ENCODE peak calls at places on chromosomes 6 and 20, in eight cellular contexts. One of them, this sample, is unnamed.

GRCh38 chr6:36419295-36419694 is 23.4 kb downstream of the PXT1 start:
- DNase-seq in GM12878: no peak
- DNase-seq in A673: no peak
- DNase-seq in CD4-positive, alpha-beta T cell: no peak
- DNase-seq in lower lobe of right lung: no peak
- DNase-seq in effector memory CD4-positive, alpha-beta T cell: no peak
- DNase-seq in left ventricle myocardium inferior: no peak
- DNase-seq in kidney: no peak
- DNase-seq in this sample: no peak

GRCh38 chr6:42394881-42395620 is 56.7 kb downstream of the TRERF1 start:
- DNase-seq in GM12878: no peak
- DNase-seq in A673: no peak
- DNase-seq in CD4-positive, alpha-beta T cell: no peak
- DNase-seq in lower lobe of right lung: no peak
- DNase-seq in effector memory CD4-positive, alpha-beta T cell: no peak
- DNase-seq in left ventricle myocardium inferior: no peak
- DNase-seq in kidney: no peak
- DNase-seq in this sample: no peak

GRCh38 chr6:135018961-135019360 is 35.7 kb downstream of the HBS1L start:
- DNase-seq in GM12878: no peak
- DNase-seq in A673: no peak
- DNase-seq in CD4-positive, alpha-beta T cell: no peak
- DNase-seq in lower lobe of right lung: no peak
- DNase-seq in effector memory CD4-positive, alpha-beta T cell: no peak
- DNase-seq in left ventricle myocardium inferior: no peak
- DNase-seq in kidney: no peak
- DNase-seq in this sample: no peak

GRCh38 chr20:3239026-3239866 is at the start of gene SLC4A11:
- DNase-seq in GM12878: no peak
- DNase-seq in A673: peak; percentile 61
- DNase-seq in CD4-positive, alpha-beta T cell: no peak
- DNase-seq in lower lobe of right lung: peak; percentile 87
- DNase-seq in effector memory CD4-positive, alpha-beta T cell: peak; percentile 11
- DNase-seq in left ventricle myocardium inferior: peak; percentile 71
- DNase-seq in kidney: peak; percentile 89
- DNase-seq in this sample: no peak

GRCh38 chr6:71012871-71013456 is 56.1 kb upstream of the B3GAT2 start:
- DNase-seq in GM12878: peak; percentile 12
- DNase-seq in A673: peak; percentile 70
- DNase-seq in CD4-positive, alpha-beta T cell: no peak
- DNase-seq in lower lobe of right lung: no peak
- DNase-seq in effector memory CD4-positive, alpha-beta T cell: peak; percentile 3
- DNase-seq in left ventricle myocardium inferior: no peak
- DNase-seq in kidney: no peak
- DNase-seq in this sample: no peak

GRCh38 chr20:41837669-41838224 is 219.6 kb upstream of the CHD6 start:
- DNase-seq in GM12878: no peak
- DNase-seq in A673: no peak
- DNase-seq in CD4-positive, alpha-beta T cell: no peak
- DNase-seq in lower lobe of right lung: no peak
- DNase-seq in effector memory CD4-positive, alpha-beta T cell: no peak
- DNase-seq in left ventricle myocardium inferior: no peak
- DNase-seq in kidney: no peak
- DNase-seq in this sample: no peak

GRCh38 chr20:52539891-52540290 is 348.3 kb upstream of the ZFP64 start:
- DNase-seq in GM12878: no peak
- DNase-seq in A673: peak; percentile 32
- DNase-seq in CD4-positive, alpha-beta T cell: no peak
- DNase-seq in lower lobe of right lung: no peak
- DNase-seq in effector memory CD4-positive, alpha-beta T cell: no peak
- DNase-seq in left ventricle myocardium inferior: no peak
- DNase-seq in kidney: no peak
- DNase-seq in this sample: no peak

GRCh38 chr20:57389695-57390603 is 1.2 kb upstream of the RBM38 start:
- DNase-seq in GM12878: no peak
- DNase-seq in A673: no peak
- DNase-seq in CD4-positive, alpha-beta T cell: peak; percentile 38
- DNase-seq in lower lobe of right lung: peak; percentile 57
- DNase-seq in effector memory CD4-positive, alpha-beta T cell: peak; percentile 69
- DNase-seq in left ventricle myocardium inferior: no peak
- DNase-seq in kidney: peak; percentile 84
- DNase-seq in this sample: no peak

GRCh38 chr20:3011752-3012151 is 31.7 kb upstream of the GNRH2 start:
- DNase-seq in GM12878: no peak
- DNase-seq in A673: no peak
- DNase-seq in CD4-positive, alpha-beta T cell: no peak
- DNase-seq in lower lobe of right lung: no peak
- DNase-seq in effector memory CD4-positive, alpha-beta T cell: no peak
- DNase-seq in left ventricle myocardium inferior: no peak
- DNase-seq in kidney: no peak
- DNase-seq in this sample: no peak

GRCh38 chr20:373171-373890 is 7.2 kb upstream of the TRIB3 start:
- DNase-seq in GM12878: no peak
- DNase-seq in A673: peak; percentile 74
- DNase-seq in CD4-positive, alpha-beta T cell: no peak
- DNase-seq in lower lobe of right lung: peak; percentile 67
- DNase-seq in effector memory CD4-positive, alpha-beta T cell: no peak
- DNase-seq in left ventricle myocardium inferior: no peak
- DNase-seq in kidney: peak; percentile 76
- DNase-seq in this sample: no peak

DNA sequence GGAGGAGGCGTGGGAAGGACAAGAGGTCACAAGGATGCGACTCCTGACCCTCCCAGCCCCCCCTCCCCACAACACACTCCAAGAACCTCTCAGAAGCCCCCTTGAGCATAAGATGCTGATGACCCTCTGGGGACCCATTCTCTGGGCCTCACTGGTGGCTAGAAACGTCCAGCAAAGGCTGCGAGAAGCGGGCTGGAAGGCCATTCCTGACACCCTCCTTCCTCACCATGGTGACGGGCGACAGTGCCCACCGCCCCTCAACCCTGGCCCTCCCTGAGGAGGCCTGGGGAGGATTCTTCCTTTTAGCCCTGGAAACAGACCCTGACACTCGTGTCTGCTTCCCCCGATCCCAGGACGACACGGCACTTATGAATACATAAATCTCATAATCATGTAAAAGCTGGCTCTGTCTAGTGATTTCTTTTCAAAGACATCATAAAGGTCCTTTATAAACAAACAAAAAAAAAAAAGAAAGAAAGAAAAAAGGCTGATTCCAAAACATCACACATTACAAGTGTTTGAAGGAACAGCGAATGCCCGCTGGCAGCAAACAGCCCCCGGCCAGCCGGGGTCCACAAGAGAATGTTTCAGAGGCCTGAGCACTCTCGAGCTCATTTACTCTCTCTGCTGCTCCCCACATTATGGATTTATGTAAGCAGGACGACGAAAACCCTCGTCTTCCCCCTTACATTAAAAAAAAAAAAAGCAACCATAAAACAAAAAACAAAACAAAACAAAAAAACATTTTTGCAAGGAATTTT is 40.7 kb downstream of the PREX1 start:
- DNase-seq in GM12878: no peak
- DNase-seq in A673: no peak
- DNase-seq in CD4-positive, alpha-beta T cell: no peak
- DNase-seq in lower lobe of right lung: no peak
- DNase-seq in effector memory CD4-positive, alpha-beta T cell: no peak
- DNase-seq in left ventricle myocardium inferior: no peak
- DNase-seq in kidney: no peak
- DNase-seq in this sample: no peak
- H3K27ac ChIP-seq in GM12878: peak overlapping the region; percentile 95
- H3K27ac ChIP-seq in A673: peak overlapping the region; percentile 54
- H3K27ac ChIP-seq in CD4-positive, alpha-beta T cell: no peak overlapping the region
- H3K27ac ChIP-seq in lower lobe of right lung: no peak overlapping the region
- H3K27ac ChIP-seq in effector memory CD4-positive, alpha-beta T cell: no peak overlapping the region
- H3K27ac ChIP-seq in left ventricle myocardium inferior: no peak overlapping the region
- H3K27ac ChIP-seq in kidney: no peak overlapping the region
- H3K27ac ChIP-seq in this sample: peak overlapping the region; percentile 37

DNA sequence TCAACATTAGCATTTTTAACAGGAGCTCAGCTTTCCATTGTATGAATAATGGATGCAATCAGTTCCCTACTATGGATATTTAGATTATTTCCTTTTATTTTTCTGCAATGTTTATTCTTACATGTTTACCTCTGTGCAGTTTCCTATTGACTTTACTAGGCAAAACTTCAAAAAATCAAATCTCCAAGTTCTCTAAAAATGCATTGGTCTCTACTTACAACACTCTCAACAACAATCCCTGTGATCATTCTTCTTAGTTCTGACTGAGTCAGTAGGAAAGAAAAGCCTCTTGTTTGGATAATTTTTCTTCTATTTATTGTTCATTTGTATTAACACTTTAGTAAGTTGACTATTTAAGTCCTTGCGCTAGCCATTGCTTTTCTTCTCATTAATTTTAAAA is 126.1 kb downstream of the KIF13A start:
- DNase-seq in GM12878: no peak
- DNase-seq in A673: no peak
- DNase-seq in CD4-positive, alpha-beta T cell: no peak
- DNase-seq in lower lobe of right lung: no peak
- DNase-seq in effector memory CD4-positive, alpha-beta T cell: no peak
- DNase-seq in left ventricle myocardium inferior: no peak
- DNase-seq in kidney: no peak
- DNase-seq in this sample: no peak
- H3K27ac ChIP-seq in GM12878: no peak overlapping the region
- H3K27ac ChIP-seq in A673: no peak overlapping the region
- H3K27ac ChIP-seq in CD4-positive, alpha-beta T cell: no peak overlapping the region
- H3K27ac ChIP-seq in lower lobe of right lung: no peak overlapping the region
- H3K27ac ChIP-seq in effector memory CD4-positive, alpha-beta T cell: no peak overlapping the region
- H3K27ac ChIP-seq in left ventricle myocardium inferior: no peak overlapping the region
- H3K27ac ChIP-seq in kidney: no peak overlapping the region
- H3K27ac ChIP-seq in this sample: peak overlapping the region; percentile 62

GRCh38 chr20:32535316-32535952 is 49.7 kb downstream of the NOL4L start:
- DNase-seq in GM12878: no peak
- DNase-seq in A673: no peak
- DNase-seq in CD4-positive, alpha-beta T cell: no peak
- DNase-seq in lower lobe of right lung: peak; percentile 15
- DNase-seq in effector memory CD4-positive, alpha-beta T cell: no peak
- DNase-seq in left ventricle myocardium inferior: no peak
- DNase-seq in kidney: no peak
- DNase-seq in this sample: no peak

GRCh38 chr20:32534661-32535240 is 50.4 kb downstream of the NOL4L start:
- DNase-seq in GM12878: no peak
- DNase-seq in A673: no peak
- DNase-seq in CD4-positive, alpha-beta T cell: peak; percentile 64
- DNase-seq in lower lobe of right lung: peak; percentile 26
- DNase-seq in effector memory CD4-positive, alpha-beta T cell: peak; percentile 53
- DNase-seq in left ventricle myocardium inferior: no peak
- DNase-seq in kidney: no peak
- DNase-seq in this sample: no peak

GRCh38 chr20:32537657-32538525 is 47.2 kb downstream of the NOL4L start:
- DNase-seq in GM12878: no peak
- DNase-seq in A673: no peak
- DNase-seq in CD4-positive, alpha-beta T cell: no peak
- DNase-seq in lower lobe of right lung: no peak
- DNase-seq in effector memory CD4-positive, alpha-beta T cell: no peak
- DNase-seq in left ventricle myocardium inferior: no peak
- DNase-seq in kidney: no peak
- DNase-seq in this sample: no peak

GRCh38 chr20:32536861-32537656 is 48.1 kb downstream of the NOL4L start:
- DNase-seq in GM12878: no peak
- DNase-seq in A673: no peak
- DNase-seq in CD4-positive, alpha-beta T cell: peak; percentile 67
- DNase-seq in lower lobe of right lung: peak; percentile 68
- DNase-seq in effector memory CD4-positive, alpha-beta T cell: peak; percentile 61
- DNase-seq in left ventricle myocardium inferior: no peak
- DNase-seq in kidney: peak; percentile 89
- DNase-seq in this sample: no peak

DNA sequence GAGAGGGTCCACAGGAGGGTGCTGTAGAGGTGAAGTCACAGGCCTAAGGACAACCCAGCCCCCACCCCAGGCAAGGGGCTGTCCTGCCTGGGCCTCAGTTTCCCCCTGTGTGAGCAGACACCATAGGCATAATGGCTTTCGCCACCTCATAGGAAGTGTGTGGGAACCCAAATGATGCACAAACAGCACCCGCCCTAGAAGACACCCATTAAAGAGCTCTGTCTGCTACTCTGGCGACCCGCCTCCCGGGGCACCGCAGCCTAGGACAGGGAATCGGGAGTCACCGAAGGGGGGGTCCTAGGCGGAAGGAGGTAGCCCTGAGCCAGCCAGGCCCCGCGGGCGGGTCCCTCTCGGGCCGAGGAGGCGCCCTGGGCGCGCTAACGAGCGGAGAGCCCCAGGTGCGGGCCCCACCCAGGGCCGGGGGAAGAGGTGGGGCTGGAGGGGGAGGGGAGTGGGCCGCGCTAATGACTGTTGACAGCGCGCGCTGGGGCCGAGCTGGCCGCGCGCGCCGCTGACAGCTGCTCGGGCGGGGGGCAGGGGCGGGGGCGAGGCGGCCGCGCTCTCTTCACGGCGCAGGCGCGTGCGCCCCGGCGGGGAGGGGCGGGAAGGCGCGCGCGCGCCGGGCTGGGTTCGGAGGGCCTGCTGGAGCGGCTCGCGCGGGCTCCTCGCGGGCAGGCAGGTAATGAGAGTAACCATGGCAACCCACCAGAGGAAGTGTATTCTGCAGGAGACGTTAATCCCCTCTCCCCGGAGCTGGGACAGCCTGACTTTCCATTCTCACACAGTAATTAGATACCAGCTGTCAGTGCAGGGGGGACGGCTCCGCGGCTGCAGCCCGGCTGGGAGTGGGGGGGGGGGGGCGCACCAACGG is 48.9 kb downstream of the NOL4L start:
- DNase-seq in GM12878: no peak
- DNase-seq in A673: peak; percentile 84
- DNase-seq in CD4-positive, alpha-beta T cell: peak; percentile 81
- DNase-seq in lower lobe of right lung: peak; percentile 61
- DNase-seq in effector memory CD4-positive, alpha-beta T cell: peak; percentile 80
- DNase-seq in left ventricle myocardium inferior: peak; percentile 48
- DNase-seq in kidney: peak; percentile 88
- DNase-seq in this sample: peak; percentile 34
- H3K27ac ChIP-seq in GM12878: peak overlapping the region; percentile 64
- H3K27ac ChIP-seq in A673: no peak overlapping the region
- H3K27ac ChIP-seq in CD4-positive, alpha-beta T cell: peak overlapping the region; percentile 91
- H3K27ac ChIP-seq in lower lobe of right lung: peak overlapping the region; percentile 64
- H3K27ac ChIP-seq in effector memory CD4-positive, alpha-beta T cell: peak overlapping the region; percentile 90
- H3K27ac ChIP-seq in left ventricle myocardium inferior: peak overlapping the region; percentile 40
- H3K27ac ChIP-seq in kidney: no peak overlapping the region
- H3K27ac ChIP-seq in this sample: peak overlapping the region; percentile 80

DNA sequence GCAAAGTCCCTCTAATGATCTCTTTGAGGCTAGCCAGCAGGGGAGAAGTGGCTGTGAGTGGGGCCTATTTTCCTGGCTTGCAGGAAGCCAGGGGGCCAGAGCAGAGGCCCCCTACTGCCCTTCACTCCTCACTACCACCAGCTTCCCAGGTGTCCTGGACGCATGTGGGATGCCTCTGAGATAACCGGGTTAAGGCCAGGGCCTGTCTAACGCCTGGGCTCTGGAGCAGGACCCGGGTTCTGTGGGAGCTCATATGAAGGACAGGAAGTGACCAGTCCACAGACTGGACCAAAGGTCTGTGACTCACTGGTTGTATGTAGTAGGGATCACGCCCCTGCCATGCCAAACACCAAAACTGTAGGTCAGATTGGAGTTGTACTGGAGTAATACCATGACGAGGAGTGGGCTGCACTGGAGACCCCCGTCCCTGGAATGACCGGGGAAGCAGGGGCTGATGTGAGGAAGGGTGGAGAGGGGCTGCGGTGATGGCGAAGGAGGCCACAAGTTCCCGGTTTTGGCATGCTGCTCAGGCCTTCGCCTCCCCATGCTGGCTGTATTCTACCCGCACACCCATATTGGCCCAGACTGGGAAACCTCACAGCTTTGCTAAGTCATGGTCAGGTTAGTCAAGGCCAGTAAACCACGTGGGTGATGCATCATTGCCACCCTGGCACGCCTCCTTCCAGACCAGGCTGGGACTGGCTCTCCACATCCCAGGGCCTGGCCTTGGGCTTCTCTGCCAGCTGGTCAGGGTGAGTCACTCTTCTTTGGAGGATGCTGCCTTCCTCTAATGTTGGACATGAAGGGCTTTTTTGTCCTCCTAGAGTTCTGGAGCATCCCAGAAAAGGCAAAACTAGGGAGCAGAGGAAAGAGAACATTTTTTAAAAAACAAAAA is 54.0 kb downstream of the PCNA start:
- DNase-seq in GM12878: no peak
- DNase-seq in A673: no peak
- DNase-seq in CD4-positive, alpha-beta T cell: no peak
- DNase-seq in lower lobe of right lung: peak; percentile 76
- DNase-seq in effector memory CD4-positive, alpha-beta T cell: no peak
- DNase-seq in left ventricle myocardium inferior: peak; percentile 36
- DNase-seq in kidney: peak; percentile 82
- DNase-seq in this sample: peak; percentile 7
- H3K27ac ChIP-seq in GM12878: no peak overlapping the region
- H3K27ac ChIP-seq in A673: no peak overlapping the region
- H3K27ac ChIP-seq in CD4-positive, alpha-beta T cell: no peak overlapping the region
- H3K27ac ChIP-seq in lower lobe of right lung: no peak overlapping the region
- H3K27ac ChIP-seq in effector memory CD4-positive, alpha-beta T cell: no peak overlapping the region
- H3K27ac ChIP-seq in left ventricle myocardium inferior: no peak overlapping the region
- H3K27ac ChIP-seq in kidney: no peak overlapping the region
- H3K27ac ChIP-seq in this sample: no peak overlapping the region

This sample was measured in substantia nigra.